ENCODE peak calls at places on chromosomes 6 and 20, in nine cellular contexts. N is tibial artery, P is spleen, O is IMR-90, J is Peyer's patch, A is mesenchymal stem cell, H is mammary epithelial cell, Z is endodermal cell, W is brain microvascular endothelial cell. F is an unnamed sample. For H3K27me3, the result is how much of the 10 kb centered on the place peaks cover.

GRCh38 chr6:20291764-20292227 is 79.5 kb upstream of the MBOAT1 start:
- DNase-seq in N (peak), P (peak), O (peak), J (peak), A (peak), H (peak), Z (peak), W (peak), F (peak)

GRCh38 chr6:169950558-169950957 is 199.1 kb downstream of the ERMARD start:
- DNase-seq in N (no peak), P (no peak), O (no peak), J (peak), A (no peak), H (peak), Z (peak), W (no peak), F (peak)

GRCh38 chr20:33914871-33915270 is 78.8 kb upstream of the RALY start:
- DNase-seq in N (no peak), P (no peak), O (peak), J (no peak), A (no peak), H (peak), Z (no peak), W (peak), F (peak)

GRCh38 chr20:33947709-33948295 is 45.9 kb upstream of the RALY start:
- DNase-seq in N (no peak), P (no peak), O (peak), J (no peak), A (peak), H (peak), Z (peak), W (peak), F (peak)

GRCh38 chr6:132797975-132798819 is at the start of gene SLC18B1:
- DNase-seq in N (peak), P (peak), O (peak), J (peak), A (peak), H (peak), Z (peak), W (peak), F (peak)

GRCh38 chr20:43194187-43194586 is 4.5 kb upstream of the PTPRT start:
- DNase-seq in N (no peak), P (no peak), O (no peak), J (no peak), A (no peak), H (no peak), Z (no peak), W (no peak), F (no peak)

GRCh38 chr6:34241351-34242215 is 4.9 kb downstream of the HMGA1 start:
- DNase-seq in N (no peak), P (peak), O (no peak), J (no peak), A (no peak), H (no peak), Z (no peak), W (no peak), F (peak)

GRCh38 chr20:22216984-22217383 is 367.4 kb downstream of the FOXA2 start:
- DNase-seq in N (no peak), P (no peak), O (no peak), J (no peak), A (no peak), H (no peak), Z (no peak), W (no peak), F (no peak)

GRCh38 chr6:170176621-170177382 is 114.1 kb downstream of the DLL1 start:
- DNase-seq in N (no peak), P (peak), O (no peak), J (peak), A (no peak), H (no peak), Z (no peak), W (no peak), F (peak)

GRCh38 chr20:51563141-51563596 is 20.6 kb upstream of the NFATC2 start:
- DNase-seq in N (no peak), P (no peak), O (no peak), J (no peak), A (no peak), H (no peak), Z (no peak), W (no peak), F (no peak)

GRCh38 chr20:58597021-58597940 is 53.8 kb upstream of the STX16 start:
- DNase-seq in N (peak), P (peak), O (no peak), J (peak), A (no peak), H (no peak), Z (no peak), W (no peak), F (no peak)

GRCh38 chr20:49668181-49668877 is 45.3 kb downstream of the B4GALT5 start:
- DNase-seq in N (no peak), P (peak), O (no peak), J (peak), A (no peak), H (no peak), Z (no peak), W (no peak), F (no peak)

GRCh38 chr20:61799394-61799923 is 266.2 kb downstream of the TAF4 start:
- DNase-seq in N (no peak), P (peak), O (no peak), J (peak), A (no peak), H (no peak), Z (no peak), W (no peak), F (no peak)
- H3K4me3 ChIP-seq in N (no peak), P (no peak), O (no peak), J (no peak), A (no peak), H (no peak), Z (no peak), W (no peak), F (no peak)

GRCh38 chr20:62476074-62476838 is 461 bp upstream of the GATA5 start:
- DNase-seq in N (no peak), P (no peak), O (no peak), J (peak), A (no peak), H (no peak), Z (no peak), W (no peak), F (no peak)
- H3K27me3 ChIP-seq in N (under half), P (half or more), O (half or more), J (under half), A (half or more), H (half or more), Z (half or more), W (half or more), F (half or more)

DNA sequence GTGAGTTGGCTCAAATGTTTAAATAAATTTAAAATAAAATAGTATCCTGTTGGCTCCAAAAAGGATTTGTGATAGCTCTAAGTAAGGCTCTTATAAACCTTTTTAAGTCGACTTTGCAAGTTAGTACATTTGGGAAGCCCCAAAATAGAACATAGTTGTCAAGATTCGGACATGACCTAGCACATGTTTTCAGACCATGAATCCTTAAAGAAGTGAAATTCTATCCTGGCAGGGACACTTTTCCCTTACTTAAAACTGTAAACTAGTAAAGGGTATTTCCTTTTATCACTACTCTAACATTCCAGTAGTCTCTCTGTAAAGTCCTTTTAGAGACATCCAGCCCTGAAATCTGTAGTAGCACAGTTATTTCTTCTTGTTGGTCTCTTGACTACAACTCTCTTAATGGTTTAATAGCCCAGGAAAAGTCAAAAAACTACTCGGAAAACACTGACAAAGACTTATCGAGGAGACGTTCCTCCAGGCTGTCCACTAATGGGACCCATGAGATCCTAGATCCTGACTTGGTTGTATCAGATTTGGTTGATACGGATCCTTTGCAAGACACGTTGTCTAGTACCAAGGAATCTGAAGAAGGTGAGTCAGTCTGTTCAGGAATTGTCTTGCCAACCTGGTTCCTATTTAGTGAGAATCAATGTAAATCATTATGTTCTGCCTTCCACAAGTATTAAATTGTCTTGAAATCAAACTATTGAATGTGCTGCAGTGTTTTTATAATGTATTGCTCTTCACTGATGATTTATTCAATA is 83.6 kb downstream of the SCAND1 start:
- DNase-seq in N (no peak), P (no peak), O (no peak), J (no peak), A (peak), H (no peak), Z (no peak), W (peak), F (no peak)
- H3K4me3 ChIP-seq in N (no peak), P (no peak), O (peak), J (no peak), A (peak), H (no peak), Z (no peak), W (no peak), F (no peak)

DNA sequence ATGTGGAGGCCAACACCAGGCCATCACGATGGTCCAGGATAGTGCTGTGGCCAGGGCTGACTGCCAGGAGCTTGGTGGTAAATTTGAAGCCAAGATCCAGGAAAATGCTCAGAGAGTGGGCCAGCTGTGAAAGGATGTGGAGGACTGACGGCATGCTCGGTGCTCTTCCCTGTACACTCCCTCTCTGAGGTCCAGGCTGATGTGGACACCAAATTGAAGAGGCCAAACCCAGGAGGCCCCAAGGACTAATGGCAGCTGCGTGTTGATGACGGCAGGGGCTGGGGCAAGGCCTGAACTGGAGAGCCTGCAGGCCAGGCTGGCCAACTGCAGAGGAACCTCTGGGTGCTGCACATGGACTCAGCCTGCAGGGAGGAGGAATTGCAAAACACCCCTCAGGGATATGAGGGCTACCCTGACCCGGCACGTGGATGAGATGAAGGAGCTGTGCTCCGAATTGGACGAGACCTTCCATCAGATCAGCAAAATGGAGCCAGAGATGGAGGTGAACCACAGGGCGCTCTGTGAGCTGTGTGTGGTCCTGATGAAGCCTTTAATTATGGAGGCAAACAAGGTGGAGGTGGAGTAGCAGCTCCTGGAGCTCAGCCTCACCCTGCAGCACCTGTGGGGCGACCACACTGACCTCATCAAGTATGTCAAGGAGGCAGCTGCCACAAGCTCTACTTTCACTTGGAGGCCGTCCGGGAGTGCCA is 6.9 kb upstream of the RAET1E start:
- DNase-seq in N (no peak), P (peak), O (no peak), J (no peak), A (no peak), H (no peak), Z (peak), W (no peak), F (peak)
- H3K27me3 ChIP-seq in N (under half), P (under half), O (under half), J (under half), A (under half), H (under half), Z (under half), W (under half), F (under half)

DNA sequence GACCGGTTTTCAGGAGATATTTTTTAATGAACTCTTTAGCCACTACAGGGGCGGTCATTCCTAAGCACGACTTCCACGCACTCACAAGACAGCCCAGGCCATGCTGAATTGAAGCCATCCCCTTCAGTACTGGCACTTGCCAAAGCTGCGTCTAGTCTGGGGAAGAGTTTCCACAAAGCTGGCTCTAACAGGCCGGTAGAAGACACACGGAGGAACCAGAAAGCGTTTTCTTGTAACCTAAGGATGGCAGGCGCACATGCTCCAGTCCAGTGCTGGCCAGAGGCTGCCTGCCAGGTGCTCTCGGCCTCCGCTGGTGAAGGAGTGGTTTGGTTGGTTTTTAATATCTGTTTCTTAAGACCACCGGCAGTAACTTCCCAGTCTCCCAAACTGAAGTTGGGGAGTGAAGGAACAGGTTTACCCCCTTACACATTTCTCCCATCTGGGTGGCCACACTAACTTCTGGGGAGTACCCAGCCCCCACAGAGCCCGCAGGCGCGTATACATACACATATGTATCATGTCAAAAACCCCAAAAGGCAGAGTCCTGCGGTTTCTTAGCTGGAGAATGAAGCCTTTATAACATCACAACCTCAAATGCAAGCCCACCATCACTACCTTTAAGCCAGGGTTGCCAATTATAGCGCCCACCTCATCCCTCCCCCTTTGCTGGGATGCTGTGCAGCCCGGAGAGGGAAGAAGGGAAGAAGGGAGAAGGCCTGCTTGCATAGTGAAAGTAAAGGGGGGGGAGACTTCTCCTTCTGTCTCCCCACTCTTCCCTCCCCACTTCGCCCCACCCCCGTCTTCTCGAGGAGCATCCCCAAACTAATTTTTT is 1.2 kb downstream of the TRERF1 start:
- DNase-seq in N (no peak), P (no peak), O (peak), J (no peak), A (peak), H (no peak), Z (peak), W (no peak), F (no peak)
- H3K4me3 ChIP-seq in N (peak), P (peak), O (peak), J (peak), A (peak), H (peak), Z (peak), W (peak), F (peak)

DNA sequence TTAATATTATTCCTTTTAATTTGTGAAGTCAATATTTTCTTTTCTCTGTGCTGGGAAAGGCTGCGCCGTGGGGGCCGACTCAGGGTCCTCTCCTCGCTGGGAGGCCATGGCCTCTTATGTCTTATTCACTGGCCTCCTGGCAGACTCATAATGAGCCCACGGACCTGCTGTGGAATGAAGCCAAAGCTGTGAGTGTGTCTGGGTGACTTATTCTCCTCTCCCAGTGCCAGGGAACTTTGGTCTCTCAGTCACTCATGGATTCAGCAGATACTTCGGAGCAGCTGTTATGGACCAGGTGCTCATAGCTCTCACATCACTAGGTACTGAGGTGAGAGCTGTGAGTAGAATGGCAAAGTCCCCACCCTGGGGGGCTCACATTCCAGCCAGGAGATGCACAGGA is 297.6 kb downstream of the CDH26 start:
- DNase-seq in N (no peak), P (no peak), O (peak), J (no peak), A (no peak), H (no peak), Z (no peak), W (no peak), F (no peak)
- H3K27me3 ChIP-seq in N (under half), P (under half), O (under half), J (under half), A (under half), H (under half), Z (under half), W (under half), F (under half)

F was measured in H7.